ENCODE peak calls at places on chromosomes 6 and 20, in seven cellular contexts. R is LHCN-M2; G is AG08396; O is nucleus accumbens; U is stimulated activated CD8-positive, alpha-beta memory T cell treated with anti-CD3 and anti-CD28 coated beads, Interleukin-7, amount 100 ng/mL, for 48 hours; Z is T-helper 2 cell; M is T-helper 1 cell. T is an unnamed sample.

GRCh38 chr20:49909499-49910339 is 5.6 kb downstream of the SPATA2 start:
- DNase-seq in U (no peak), M (no peak), G (no peak), R (no peak), Z (no peak), O (peak; percentile 50), T (no peak)

GRCh38 chr6:89667872-89668556 is 29.5 kb upstream of the LYRM2 start:
- DNase-seq in U (no peak), M (no peak), R (no peak), O (no peak), Z (no peak), G (no peak), T (no peak)

GRCh38 chr20:47117789-47118188 is 223.1 kb downstream of the EYA2 start:
- DNase-seq in U (no peak), G (no peak), R (no peak), O (no peak), M (no peak), Z (no peak), T (no peak)

GRCh38 chr6:169495601-169496000 is 206.2 kb downstream of the WDR27 start:
- DNase-seq in M (no peak), U (no peak), Z (no peak), R (peak; percentile 21), G (peak; percentile 32), O (no peak), T (no peak)

GRCh38 chr20:50815162-50815989 is 20.5 kb downstream of the BCAS4 start:
- DNase-seq in R (peak; percentile 73), Z (no peak), U (no peak), G (peak; percentile 78), M (no peak), O (no peak), T (no peak)

GRCh38 chr6:148509789-148510581 is 167.3 kb downstream of the SASH1 start:
- DNase-seq in M (no peak), O (no peak), R (peak; percentile 98), U (no peak), G (peak; percentile 80), Z (no peak), T (no peak)

GRCh38 chr20:32743237-32744112 is at the start of gene COMMD7:
- DNase-seq in U (peak; percentile 33), Z (peak; percentile 52), G (peak; percentile 69), O (no peak), R (peak; percentile 31), M (peak; percentile 55), T (no peak)

GRCh38 chr6:170297577-170298330 is 6.9 kb upstream of the DLL1 start:
- DNase-seq in M (no peak), Z (no peak), R (no peak), G (no peak), O (no peak), U (no peak), T (peak; percentile 48)

GRCh38 chr6:41939848-41940758 is 1.5 kb downstream of the CCND3 start:
- DNase-seq in G (peak; percentile 32), M (no peak), Z (no peak), R (peak; percentile 21), O (no peak), U (no peak), T (no peak)

GRCh38 chr20:57841297-57841866 is 131.6 kb upstream of the PMEPA1 start:
- DNase-seq in O (no peak), M (no peak), R (no peak), G (no peak), U (no peak), Z (no peak), T (no peak)

GRCh38 chr6:25748049-25748448 is 6.5 kb upstream of the SLC17A4 start:
- DNase-seq in Z (no peak), R (no peak), M (no peak), G (no peak), O (no peak), U (no peak), T (no peak)

GRCh38 chr20:44911264-44911921 is 1.5 kb downstream of the PABPC1L start:
- DNase-seq in U (peak; percentile 27), M (peak; percentile 17), G (peak; percentile 49), O (no peak), R (peak; percentile 30), Z (peak; percentile 15), T (peak; percentile 70)

GRCh38 chr6:118985123-118985830 is 50.3 kb upstream of the MCM9 start:
- DNase-seq in Z (no peak), O (no peak), R (peak; percentile 37), M (no peak), U (no peak), G (no peak), T (no peak)

GRCh38 chr6:10837692-10837996 is 695 bp downstream of the MAK start:
- DNase-seq in U (no peak), G (peak; percentile 30), O (no peak), Z (no peak), M (no peak), R (no peak), T (no peak)

GRCh38 chr6:82989891-82990290 is 75.8 kb downstream of the UBE3D start:
- DNase-seq in M (no peak), O (no peak), U (no peak), Z (no peak), R (no peak), G (no peak), T (no peak)

GRCh38 chr6:42933195-42933594 is 3.9 kb downstream of the CNPY3 start:
- DNase-seq in R (no peak), M (no peak), Z (no peak), U (no peak), G (no peak), O (no peak), T (no peak)